ENCODE peak calls at places on chromosomes 13 and 19, in five cellular contexts. D is A549, A is HepG2, G is H1, T is K562. F is an unnamed sample.

GRCh38 chr19:39180749-39181148 is 16.0 kb upstream of the NCCRP1 start:
- DNase-seq in D (no peak), A (no peak), G (no peak), T (no peak), F (no peak)

GRCh38 chr19:47228937-47229673 is 1.9 kb downstream of the BBC3 start:
- DNase-seq in D (no peak), A (peak), G (no peak), T (no peak), F (peak)

GRCh38 chr13:113506025-113506685 is 15.6 kb upstream of the DCUN1D2 start:
- DNase-seq in D (no peak), A (no peak), G (no peak), T (peak), F (no peak)

GRCh38 chr13:33806470-33807248 is 11.3 kb upstream of the RFC3 start:
- DNase-seq in D (no peak), A (no peak), G (no peak), T (no peak), F (no peak)

GRCh38 chr13:30736461-30736860 is 1.1 kb downstream of the ALOX5AP start:
- DNase-seq in D (no peak), A (no peak), G (no peak), T (no peak), F (no peak)

GRCh38 chr19:40623403-40624239 is 22.5 kb downstream of the LTBP4 start:
- DNase-seq in D (peak), A (peak), G (peak), T (peak), F (peak)

GRCh38 chr13:51618626-51619025 is 34.4 kb downstream of the WDFY2 start:
- DNase-seq in D (no peak), A (no peak), G (no peak), T (no peak), F (no peak)

GRCh38 chr19:28615546-28615916 is 597.4 kb downstream of the UQCRFS1 start:
- DNase-seq in D (no peak), A (no peak), G (no peak), T (no peak), F (no peak)

GRCh38 chr19:31350033-31350692 is 927 bp upstream of the TSHZ3 start:
- DNase-seq in D (no peak), A (no peak), G (peak), T (no peak), F (no peak)

GRCh38 chr13:71605744-71606143 is 261.3 kb downstream of the DACH1 start:
- DNase-seq in D (no peak), A (no peak), G (no peak), T (no peak), F (no peak)

DNA sequence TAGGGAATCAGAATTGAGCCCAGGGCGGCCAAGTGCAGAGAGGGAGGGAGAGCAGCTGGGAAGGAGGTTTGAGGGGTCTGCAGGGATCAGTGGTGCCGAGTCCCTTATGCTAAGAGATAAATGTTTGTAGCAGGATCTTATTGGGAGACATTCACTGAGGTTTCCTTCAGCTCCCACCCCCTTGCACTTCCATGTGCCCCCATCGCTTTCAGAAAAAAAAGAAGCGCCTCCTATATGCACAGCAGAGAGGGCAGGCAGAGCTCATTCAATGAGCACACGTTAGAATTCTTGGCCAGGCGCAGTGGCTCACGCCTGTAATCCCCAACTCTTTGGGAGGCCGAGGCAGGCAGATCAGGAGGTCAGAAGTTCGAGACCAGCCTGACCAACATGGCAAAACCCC is 28.0 kb downstream of the CYP4F2 start:
- DNase-seq in D (no peak), A (no peak), G (no peak), T (no peak), F (no peak)
- TF ChIP-seq MAFK in D (no peak), A (no peak), G (no peak), T (no peak), F (no peak)

DNA sequence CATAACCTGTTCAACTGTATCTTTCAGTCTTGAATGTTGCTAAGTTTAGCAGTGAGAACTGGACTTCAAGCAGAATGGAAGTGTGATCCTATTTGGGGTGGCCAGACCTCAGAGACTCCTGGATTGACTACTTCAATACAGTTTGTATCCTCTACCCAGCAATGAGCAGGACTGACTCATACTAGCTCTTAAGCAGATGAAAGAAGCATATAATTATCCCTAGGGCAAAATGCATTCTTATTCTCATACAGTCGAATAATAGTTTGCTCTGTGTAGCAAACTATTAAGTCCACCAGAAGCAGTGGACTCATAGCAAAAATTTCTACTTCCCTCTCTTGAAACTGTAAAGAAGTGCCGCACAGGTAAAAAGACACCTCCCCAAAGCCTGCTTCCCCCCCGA is 46.4 kb upstream of the FAM216B start:
- DNase-seq in D (no peak), A (no peak), G (no peak), T (no peak), F (peak)
- TF ChIP-seq MAFK in D (no peak), A (no peak), G (no peak), T (no peak), F (no peak)

GRCh38 chr13:75347457-75347856 is 134.5 kb downstream of the TBC1D4 start:
- DNase-seq in D (no peak), A (no peak), G (no peak), T (no peak), F (no peak)

GRCh38 chr13:75341025-75341424 is 140.9 kb downstream of the TBC1D4 start:
- DNase-seq in D (no peak), A (no peak), G (no peak), T (no peak), F (no peak)

GRCh38 chr13:75339635-75340374 is 142.2 kb downstream of the TBC1D4 start:
- DNase-seq in D (no peak), A (peak), G (no peak), T (no peak), F (no peak)

GRCh38 chr13:75347925-75348324 is 134.0 kb downstream of the TBC1D4 start:
- DNase-seq in D (no peak), A (no peak), G (no peak), T (no peak), F (no peak)

DNA sequence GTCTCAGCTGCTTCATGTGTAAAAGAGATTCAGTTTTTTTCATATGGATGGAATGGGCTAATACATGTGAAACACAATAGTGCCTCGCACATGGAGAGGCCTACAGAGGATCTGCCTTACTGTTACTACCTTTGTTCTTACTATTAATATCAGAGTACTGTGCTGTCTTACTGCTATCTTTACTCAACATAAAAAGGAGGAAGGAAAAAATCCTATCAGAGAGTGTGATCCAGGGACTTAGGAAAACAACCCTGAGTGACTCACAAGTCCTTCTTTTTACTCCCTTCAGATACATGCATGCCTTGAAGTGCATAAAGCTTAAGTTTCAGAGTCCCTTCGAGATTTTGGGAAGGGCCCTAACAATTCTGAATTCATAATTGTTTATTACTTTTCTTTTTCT is 136.8 kb downstream of the TBC1D4 start:
- DNase-seq in D (no peak), A (no peak), G (no peak), T (no peak), F (peak)
- TF ChIP-seq MAFK in D (no peak), A (no peak), G (no peak), T (no peak), F (no peak)

GRCh38 chr19:45087531-45087930 is 5.4 kb upstream of the PPP1R37 start:
- DNase-seq in D (no peak), A (no peak), G (no peak), T (no peak), F (no peak)
- TF ChIP-seq MAFK in D (no peak), A (no peak), G (no peak), T (no peak), F (no peak)

F was measured in IMR-90.